ENCODE peak calls at places on chromosome 7, in seven cellular contexts. Q is left kidney, Y is A549, D is H7, A is GF-D8, L is neural crest cell, U is Right ventricle myocardium superior. Z is an unnamed sample.

GRCh38 chr7:22333680-22334141 is 23.2 kb downstream of the RAPGEF5 start:
- DNase-seq in A (no peak), U (no peak), L (no peak), Y (no peak), D (no peak), Q (peak), Z (no peak)

GRCh38 chr7:129741743-129742213 is 130.3 kb downstream of the NRF1 start:
- DNase-seq in D (peak), A (peak), Y (no peak), Q (peak), L (no peak), U (no peak), Z (no peak)

GRCh38 chr7:140403878-140404564 is at the start of gene RAB19:
- DNase-seq in L (no peak), Q (peak), D (peak), A (no peak), U (no peak), Y (no peak), Z (no peak)

GRCh38 chr7:66380285-66380888 is 175.3 kb downstream of the TPST1 start:
- DNase-seq in Q (no peak), U (no peak), L (no peak), D (no peak), Y (no peak), A (no peak), Z (no peak)

GRCh38 chr7:25105911-25106310 is 19.1 kb downstream of the CYCS start:
- DNase-seq in D (no peak), L (no peak), Q (no peak), A (no peak), Y (no peak), U (no peak), Z (no peak)

GRCh38 chr7:26937306-26937705 is 72.9 kb upstream of the SKAP2 start:
- DNase-seq in Y (no peak), L (no peak), U (no peak), Q (no peak), D (no peak), A (no peak), Z (no peak)

GRCh38 chr7:26279405-26279804 is 12.3 kb upstream of the SNX10 start:
- DNase-seq in Q (no peak), U (no peak), A (no peak), L (no peak), D (no peak), Y (no peak), Z (no peak)

GRCh38 chr7:28767356-28767755 is 190.8 kb downstream of the TRIL start:
- DNase-seq in U (no peak), A (no peak), Y (no peak), Q (no peak), D (no peak), L (no peak), Z (no peak)

GRCh38 chr7:112869111-112869774 is 79.0 kb upstream of the TMEM168 start:
- DNase-seq in Y (peak), U (no peak), D (peak), L (peak), Q (peak), A (no peak), Z (peak)

GRCh38 chr7:103521917-103522316 is 75.9 kb upstream of the SLC26A5 start:
- DNase-seq in D (peak), U (no peak), Q (no peak), Y (no peak), A (no peak), L (no peak), Z (no peak)

GRCh38 chr7:51430480-51431086 is 114.0 kb upstream of the COBL start:
- DNase-seq in U (no peak), Y (peak), D (peak), L (peak), Q (peak), A (no peak), Z (peak)

GRCh38 chr7:55493416-55493815 is 78.9 kb downstream of the VOPP1 start:
- DNase-seq in D (no peak), A (no peak), Q (no peak), L (no peak), Y (no peak), U (no peak), Z (no peak)

GRCh38 chr7:92698237-92698841 is 108.1 kb upstream of the FAM133B start:
- DNase-seq in D (no peak), Y (peak), U (peak), Q (peak), L (peak), A (no peak), Z (peak)

GRCh38 chr7:5597772-5598171 is 174.1 kb upstream of the TNRC18 start:
- DNase-seq in Y (no peak), Q (peak), L (no peak), A (no peak), D (peak), U (no peak), Z (peak)

GRCh38 chr7:50826371-50827172 is 43.9 kb upstream of the GRB10 start:
- DNase-seq in U (no peak), Q (no peak), A (no peak), D (no peak), L (no peak), Y (peak), Z (no peak)

GRCh38 chr7:44920119-44920518 is 34.8 kb upstream of the PURB start:
- DNase-seq in Y (no peak), D (no peak), L (no peak), A (no peak), Q (no peak), U (no peak), Z (no peak)

GRCh38 chr7:121404348-121404747 is 8.2 kb upstream of the FAM3C start:
- DNase-seq in U (no peak), D (no peak), A (no peak), Q (no peak), Y (no peak), L (no peak), Z (no peak)

GRCh38 chr7:18583305-18583704 is 87.8 kb downstream of the HDAC9 start:
- DNase-seq in A (no peak), L (no peak), Q (no peak), U (no peak), D (no peak), Y (no peak), Z (peak)

GRCh38 chr7:93382362-93382761 is 150.2 kb downstream of the VPS50 start:
- DNase-seq in D (no peak), Y (no peak), A (no peak), L (no peak), U (no peak), Q (no peak), Z (no peak)

GRCh38 chr7:78149787-78150186 is 351.2 kb downstream of the PHTF2 start:
- DNase-seq in Q (no peak), D (no peak), L (no peak), U (no peak), A (no peak), Y (no peak), Z (no peak)